ENCODE peak calls at places on chromosome 22, in four cellular contexts. H is AG10803, C is neural crest cell, Q is HFF-Myc. E is an unnamed sample.

GRCh38 chr22:21916309-21916918 is 36.2 kb downstream of the PPM1F start:
- DNase-seq in Q (no peak), C (no peak), H (no peak), E (no peak)

GRCh38 chr22:17569971-17570511 is 6.7 kb downstream of the SLC25A18 start:
- DNase-seq in C (no peak), Q (no peak), H (no peak), E (no peak)

GRCh38 chr22:37639771-37640590 is 512 bp downstream of the SH3BP1 start:
- DNase-seq in Q (no peak), H (no peak), C (no peak), E (no peak)

GRCh38 chr22:44191036-44191454 is 10.3 kb downstream of the PARVG start:
- DNase-seq in Q (no peak), C (no peak), H (peak; percentile 24), E (no peak)

GRCh38 chr22:45731041-45731797 is 59.6 kb downstream of the ATXN10 start:
- DNase-seq in Q (no peak), H (peak; percentile 53), C (no peak), E (no peak)

GRCh38 chr22:44685384-44686056 is 16.5 kb upstream of the PRR5 start:
- DNase-seq in C (peak; percentile 52), H (peak; percentile 84), Q (peak; percentile 78), E (no peak)

GRCh38 chr22:38540731-38541130 is 29.3 kb downstream of the DMC1 start:
- DNase-seq in H (no peak), Q (no peak), C (no peak), E (no peak)

GRCh38 chr22:19696504-19697276 is 17.6 kb upstream of the SEPTIN5 start:
- DNase-seq in Q (no peak), H (no peak), C (no peak), E (no peak)

GRCh38 chr22:39312410-39312809 is 7.0 kb downstream of the RPL3 start:
- DNase-seq in H (no peak), C (no peak), Q (no peak), E (no peak)

GRCh38 chr22:26888887-26889286 is 231.5 kb downstream of the MIAT start:
- DNase-seq in C (no peak), Q (no peak), H (peak; percentile 45), E (no peak)

GRCh38 chr22:11613898-11614755 is 3913.9 kb upstream of the OR11H1 start:
- DNase-seq in Q (no peak), H (no peak), C (no peak), E (no peak)

GRCh38 chr22:19357270-19358105 is 66.0 kb upstream of the CLTCL1 start:
- DNase-seq in Q (no peak), C (no peak), H (peak; percentile 13), E (no peak)

GRCh38 chr22:44229331-44229730 is 48.6 kb downstream of the PARVG start:
- DNase-seq in C (no peak), H (no peak), Q (no peak), E (no peak)

GRCh38 chr22:37675930-37676571 is 615 bp downstream of the LGALS1 start:
- DNase-seq in C (no peak), Q (no peak), H (peak; percentile 28), E (no peak)

GRCh38 chr22:35333220-35333619 is 33.5 kb downstream of the TOM1 start:
- DNase-seq in H (no peak), C (no peak), Q (no peak), E (no peak)

GRCh38 chr22:43533656-43534428 is 122.0 kb downstream of the MPPED1 start:
- DNase-seq in C (no peak), Q (no peak), H (no peak), E (no peak)

GRCh38 chr22:50674606-50675552 is 2.3 kb downstream of the SHANK3 start:
- DNase-seq in C (peak; percentile 49), H (peak; percentile 14), Q (no peak), E (no peak)

GRCh38 chr22:37870273-37870672 is 21.1 kb downstream of the EIF3L start:
- DNase-seq in C (no peak), Q (peak; percentile 51), H (peak; percentile 30), E (no peak)

GRCh38 chr22:30333707-30334087 is 7.0 kb upstream of the TBC1D10A start:
- DNase-seq in Q (no peak), H (no peak), C (no peak), E (no peak)

GRCh38 chr22:32674925-32675825 is 126.3 kb upstream of the TIMP3 start:
- DNase-seq in C (no peak), H (no peak), Q (no peak), E (no peak)

GRCh38 chr22:20225693-20225966 is 42.5 kb downstream of the RTN4R start:
- DNase-seq in C (no peak), Q (no peak), H (no peak), E (no peak)

GRCh38 chr22:19204640-19205039 is 26.1 kb upstream of the SLC25A1 start:
- DNase-seq in Q (no peak), H (no peak), C (no peak), E (no peak)

GRCh38 chr22:39686776-39687525 is 116.4 kb downstream of the CACNA1I start:
- DNase-seq in H (no peak), C (no peak), Q (no peak), E (no peak)

GRCh38 chr22:16917144-16918003 is 90.6 kb downstream of the GAB4 start:
- DNase-seq in C (peak; percentile 68), H (peak; percentile 53), Q (peak; percentile 7), E (peak; percentile 32)

GRCh38 chr22:39967996-39968968 is 8.1 kb downstream of the TMA7B start:
- DNase-seq in H (peak; percentile 41), Q (no peak), C (no peak), E (no peak)

GRCh38 chr22:34993548-34993947 is 72.4 kb upstream of the ISX start:
- DNase-seq in C (no peak), H (peak; percentile 22), Q (no peak), E (no peak)

DNA sequence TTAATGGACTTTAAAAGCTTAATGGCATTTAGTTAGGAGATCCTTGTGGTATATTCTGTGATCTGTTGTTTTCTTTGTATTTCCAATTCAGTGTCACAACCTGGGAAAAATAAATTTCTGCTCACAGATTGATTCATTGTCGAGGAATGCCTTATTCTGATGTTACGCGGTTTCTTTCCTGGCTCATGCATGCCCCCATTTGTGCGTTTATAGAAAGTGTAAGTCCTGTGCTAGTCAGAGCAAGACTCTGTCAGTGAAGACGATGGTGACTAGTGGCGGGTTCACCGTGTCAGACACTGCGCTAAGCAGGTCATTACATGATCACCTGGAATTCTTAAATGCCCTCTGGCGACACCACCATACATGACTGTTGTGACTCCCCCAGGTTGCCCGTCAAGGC is 169.4 kb downstream of the TBC1D22A start:
- DNase-seq in Q (no peak), H (no peak), C (no peak), E (no peak)
- TF ChIP-seq CTCF in Q (no peak), H (no peak), C (no peak), E (no peak)

DNA sequence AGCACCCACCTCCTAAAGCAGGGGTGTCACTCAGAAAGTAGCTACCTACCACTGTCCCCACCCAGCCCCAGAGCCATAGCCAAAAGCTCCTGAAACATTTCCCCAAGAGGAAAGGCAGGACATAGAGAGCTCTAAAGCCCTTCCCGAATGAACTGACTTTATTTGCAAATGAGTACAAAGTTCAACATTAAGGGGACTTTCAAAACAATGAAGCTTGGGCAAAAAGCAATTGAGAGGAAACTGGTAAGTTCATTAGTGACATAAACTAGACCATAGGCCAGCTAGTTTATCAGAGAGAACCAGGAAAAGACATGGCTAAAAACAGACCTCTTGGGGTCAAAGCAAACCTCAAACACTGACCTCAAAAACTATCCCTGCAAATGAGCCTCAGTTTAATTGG is 72.7 kb downstream of the IGLL5 start:
- DNase-seq in C (no peak), Q (no peak), H (no peak), E (no peak)
- TF ChIP-seq CTCF in C (no peak), Q (no peak), H (no peak), E (no peak)

GRCh38 chr22:29313126-29314071 is 2.1 kb downstream of the RASL10A start:
- DNase-seq in C (no peak), Q (no peak), H (peak; percentile 25), E (no peak)
- TF ChIP-seq CTCF in C (peak; percentile 64), Q (peak; percentile 74), H (peak; percentile 48), E (no peak)

GRCh38 chr22:48701296-48702030 is 1126.2 kb downstream of the BRD1 start:
- DNase-seq in C (no peak), H (no peak), Q (no peak), E (no peak)

GRCh38 chr22:48699531-48699930 is 1128.1 kb downstream of the BRD1 start:
- DNase-seq in C (no peak), H (no peak), Q (no peak), E (no peak)

GRCh38 chr22:48702573-48703264 is 1125.0 kb downstream of the BRD1 start:
- DNase-seq in H (no peak), C (peak; percentile 67), Q (no peak), E (no peak)

GRCh38 chr22:48700180-48700565 is 1127.5 kb downstream of the BRD1 start:
- DNase-seq in Q (no peak), C (no peak), H (no peak), E (no peak)

DNA sequence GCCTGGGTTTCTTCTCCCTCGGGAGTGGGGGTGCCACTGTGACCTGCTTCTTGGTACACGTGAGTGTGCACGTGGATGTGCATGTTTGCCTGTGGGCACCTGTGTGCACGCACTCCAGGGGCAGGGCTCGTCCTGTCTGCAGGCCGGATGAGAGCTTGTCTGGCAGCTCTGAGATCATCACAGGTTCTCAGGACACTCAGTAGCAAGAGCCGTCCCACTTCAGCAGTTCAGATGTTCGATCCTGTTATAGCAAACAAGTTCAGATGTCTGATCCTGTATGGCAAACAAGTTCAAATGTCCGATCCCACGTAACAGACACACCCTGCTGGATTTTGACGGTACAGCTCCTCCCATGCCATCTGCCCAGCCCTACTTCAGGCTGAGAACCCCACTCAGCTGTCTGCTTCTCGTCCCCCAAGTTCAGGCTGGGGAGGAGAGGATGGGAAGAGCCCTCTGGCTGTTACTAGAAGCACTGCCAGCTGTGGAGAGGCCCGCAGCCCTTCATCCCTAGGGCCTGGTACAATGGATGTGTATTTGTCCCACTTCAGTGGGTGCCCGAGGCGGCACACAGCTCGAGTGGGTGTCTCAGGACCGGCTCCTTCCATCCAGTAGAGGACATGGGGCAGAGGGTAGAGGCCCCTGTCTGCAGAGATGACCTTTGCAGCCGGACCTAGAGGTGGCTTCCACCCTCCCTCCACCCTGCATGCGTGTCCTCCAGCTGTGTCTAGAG is 1126.9 kb downstream of the BRD1 start:
- DNase-seq in C (no peak), Q (no peak), H (no peak), E (no peak)
- TF ChIP-seq CTCF in C (no peak), Q (no peak), H (no peak), E (no peak)

DNA sequence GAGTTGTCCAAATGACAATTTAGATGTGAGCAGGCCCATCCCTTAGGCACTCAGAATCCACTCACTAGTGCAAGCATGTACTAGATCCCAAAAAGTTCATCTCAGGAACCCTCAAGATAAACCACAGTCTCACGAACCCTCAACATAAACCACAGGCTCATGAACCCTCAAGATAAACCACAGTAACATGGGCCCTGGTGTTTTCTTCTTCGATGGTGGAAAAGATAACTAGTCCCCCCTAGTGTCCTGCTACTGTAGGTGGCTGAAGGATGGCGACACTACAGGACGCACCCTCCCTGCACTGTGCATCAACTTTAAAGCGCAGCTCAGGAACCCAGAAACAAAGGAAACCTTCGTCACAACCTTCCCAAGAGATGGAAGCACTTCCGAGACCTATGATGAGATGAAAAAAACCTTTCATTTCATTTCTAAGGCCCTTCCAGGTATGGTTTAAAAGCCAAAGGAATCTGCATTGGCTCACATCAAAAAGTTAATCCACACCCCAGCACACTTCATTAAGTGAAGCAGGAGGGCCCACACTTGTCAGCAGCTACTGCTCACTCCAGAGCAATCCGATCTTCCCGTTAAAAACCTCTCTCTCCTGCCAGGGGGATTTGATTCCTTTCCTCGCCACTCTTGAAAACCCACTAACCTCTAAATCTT is 2.4 kb downstream of the LARGE1 start:
- DNase-seq in C (no peak), Q (no peak), H (peak; percentile 32), E (no peak)
- TF ChIP-seq CTCF in C (peak; percentile 46), Q (peak; percentile 39), H (peak; percentile 52), E (peak; percentile 27)

E was measured in D721Med.